ENCODE peak calls at places on chromosomes 7 and 10, in seven cellular contexts. W is T-helper 9 cell; P is activated CD4-positive, CD25-positive, alpha-beta regulatory T cell treated with anti-CD3 and anti-CD28 coated beads, Interleukin-2, amount 50 U/mL, for 16 hours; H is SW 1271; C is SJSA1; T is dermis microvascular lymphatic vessel endothelial cell; D is NCI-H510A treated with DMSO at 0.1 percent for 48 hours. B is an unnamed sample.

GRCh38 chr7:110590415-110590814 is 500.5 kb upstream of the LRRN3 start:
- DNase-seq in W (no peak), P (no peak), H (no peak), C (no peak), T (no peak), D (no peak), B (no peak)

GRCh38 chr7:5218564-5219360 is 28.7 kb downstream of the WIPI2 start:
- DNase-seq in W (no peak), P (no peak), H (no peak), C (no peak), T (peak), D (no peak), B (no peak)

GRCh38 chr10:60434418-60435046 is 44.9 kb upstream of the ANK3 start:
- DNase-seq in W (no peak), P (no peak), H (peak), C (no peak), T (peak), D (peak), B (no peak)

GRCh38 chr7:129227646-129228578 is 3.1 kb downstream of the AHCYL2 start:
- DNase-seq in W (no peak), P (no peak), H (no peak), C (peak), T (no peak), D (no peak), B (no peak)

GRCh38 chr10:80265740-80266512 is 23.5 kb downstream of the MAT1A start:
- DNase-seq in W (no peak), P (no peak), H (no peak), C (no peak), T (no peak), D (no peak), B (no peak)

GRCh38 chr7:132187869-132188789 is 388.1 kb downstream of the PLXNA4 start:
- DNase-seq in W (no peak), P (no peak), H (no peak), C (no peak), T (no peak), D (no peak), B (no peak)

GRCh38 chr7:132386249-132386681 is 190.0 kb downstream of the PLXNA4 start:
- DNase-seq in W (no peak), P (no peak), H (no peak), C (no peak), T (peak), D (peak), B (no peak)

GRCh38 chr10:29039659-29040309 is 249.1 kb upstream of the LYZL1 start:
- DNase-seq in W (no peak), P (no peak), H (peak), C (peak), T (no peak), D (no peak), B (no peak)

GRCh38 chr7:10888861-10889260 is 84.8 kb upstream of the PHF14 start:
- DNase-seq in W (no peak), P (no peak), H (no peak), C (no peak), T (no peak), D (no peak), B (no peak)

GRCh38 chr7:118477026-118477425 is 252.5 kb downstream of the ANKRD7 start:
- DNase-seq in W (no peak), P (no peak), H (no peak), C (no peak), T (no peak), D (no peak), B (no peak)

B was measured in Right ventricle myocardium inferior.